ENCODE peak calls at places on chromosome 5, in ten cellular contexts. U, X, Q, S, F, T, N, P, G and K are unnamed samples.

GRCh38 chr5:172868924-172869565 is 35.0 kb downstream of the ERGIC1 start:
- DNase-seq in F (no peak), X (peak; percentile 93), Q (peak; percentile 99), P (no peak), T (peak; percentile 93), S (no peak), N (peak; percentile 75), U (peak; percentile 84), G (no peak), K (peak; percentile 86)

GRCh38 chr5:93454896-93455295 is 126.1 kb downstream of the NR2F1-AS1 start:
- DNase-seq in G (no peak), T (no peak), X (no peak), P (no peak), Q (peak; percentile 90), N (no peak), S (no peak), U (no peak), F (no peak), K (no peak)

GRCh38 chr5:141488591-141489478 is at the start of gene PCDHGC5:
- DNase-seq in G (no peak), X (peak; percentile 84), S (no peak), Q (peak; percentile 26), N (peak; percentile 75), F (no peak), T (peak; percentile 51), U (peak; percentile 27), P (no peak), K (peak; percentile 79)

GRCh38 chr5:135993248-135993893 is 35.4 kb upstream of the TGFBI start:
- DNase-seq in T (no peak), Q (no peak), U (no peak), S (no peak), N (no peak), P (no peak), G (no peak), X (no peak), F (no peak), K (no peak)

GRCh38 chr5:73299017-73299630 is 126.1 kb downstream of the TMEM174 start:
- DNase-seq in X (peak; percentile 65), P (no peak), U (no peak), N (peak; percentile 77), T (no peak), F (no peak), G (no peak), Q (no peak), S (no peak), K (no peak)

GRCh38 chr5:55991768-55992486 is 2.8 kb downstream of the IL6ST start:
- DNase-seq in N (no peak), S (no peak), T (no peak), G (no peak), X (peak; percentile 24), F (no peak), Q (no peak), P (no peak), U (no peak), K (no peak)

GRCh38 chr5:175840050-175840841 is 31.1 kb upstream of the CPLX2 start:
- DNase-seq in U (no peak), S (peak; percentile 52), Q (peak; percentile 13), N (no peak), P (no peak), T (peak; percentile 9), G (no peak), X (no peak), F (no peak), K (peak; percentile 29)

GRCh38 chr5:93621340-93621872 is 38.4 kb downstream of the NR2F1 start:
- DNase-seq in X (peak; percentile 81), T (peak; percentile 53), S (peak; percentile 99), G (no peak), P (peak; percentile 89), Q (peak; percentile 55), N (peak; percentile 57), F (peak; percentile 71), U (no peak), K (peak; percentile 80)

GRCh38 chr5:151155149-151155776 is 2.3 kb downstream of the ANXA6 start:
- DNase-seq in X (peak; percentile 70), U (no peak), G (no peak), F (no peak), T (no peak), N (no peak), Q (no peak), P (no peak), S (no peak), K (no peak)

GRCh38 chr5:154477382-154478223 is 424 bp downstream of the HAND1 start:
- DNase-seq in G (no peak), T (no peak), F (no peak), P (peak; percentile 49), X (peak; percentile 44), S (no peak), N (peak; percentile 26), U (no peak), Q (no peak), K (no peak)

GRCh38 chr5:115317750-115318149 is 21.3 kb upstream of the CCDC112 start:
- DNase-seq in P (no peak), F (no peak), U (no peak), T (no peak), X (no peak), N (no peak), G (no peak), Q (no peak), S (no peak), K (no peak)

GRCh38 chr5:121199238-121199999 is 652.3 kb upstream of the FTMT start:
- DNase-seq in X (peak; percentile 57), P (no peak), G (no peak), T (peak; percentile 76), F (no peak), S (no peak), U (no peak), Q (no peak), N (peak; percentile 7), K (peak; percentile 7)

GRCh38 chr5:72428664-72429063 is 78.5 kb downstream of the ZNF366 start:
- DNase-seq in P (no peak), F (no peak), G (no peak), S (no peak), N (no peak), Q (no peak), T (no peak), U (no peak), X (no peak), K (no peak)

GRCh38 chr5:111360173-111360572 is 136.0 kb downstream of the CAMK4 start:
- DNase-seq in X (no peak), U (no peak), G (no peak), S (peak; percentile 27), P (no peak), Q (no peak), T (no peak), N (no peak), F (no peak), K (no peak)

GRCh38 chr5:158911693-158912363 is 187.9 kb downstream of the EBF1 start:
- DNase-seq in F (no peak), Q (no peak), P (no peak), T (no peak), N (no peak), S (no peak), X (no peak), G (no peak), U (no peak), K (no peak)

GRCh38 chr5:149221326-149221725 is 50.3 kb upstream of the AFAP1L1 start:
- DNase-seq in G (no peak), X (peak; percentile 53), N (no peak), Q (no peak), U (no peak), S (no peak), F (no peak), P (no peak), T (no peak), K (no peak)

GRCh38 chr5:53508125-53508524 is 27.7 kb downstream of the FST start:
- DNase-seq in U (no peak), X (peak; percentile 18), Q (no peak), S (no peak), T (no peak), F (no peak), N (no peak), G (no peak), P (no peak), K (no peak)

GRCh38 chr5:65760504-65761275 is 38.7 kb downstream of the NLN start:
- DNase-seq in S (peak; percentile 79), U (no peak), Q (peak; percentile 56), T (peak; percentile 37), G (no peak), F (no peak), P (no peak), X (peak; percentile 30), N (peak; percentile 19), K (peak; percentile 16)

GRCh38 chr5:87539839-87540238 is 127.1 kb upstream of the CCNH start:
- DNase-seq in U (no peak), Q (no peak), S (peak; percentile 87), G (no peak), F (no peak), X (no peak), P (no peak), N (no peak), T (no peak), K (no peak)

GRCh38 chr5:39896706-39897105 is 471.9 kb upstream of the DAB2 start:
- DNase-seq in X (no peak), S (no peak), N (no peak), G (no peak), P (no peak), U (no peak), F (no peak), Q (no peak), T (no peak), K (no peak)

GRCh38 chr5:164475339-164475977 is 970.0 kb downstream of the MAT2B start:
- DNase-seq in S (peak; percentile 79), U (peak; percentile 21), G (no peak), Q (peak; percentile 34), N (peak; percentile 26), P (peak; percentile 39), X (no peak), T (no peak), F (no peak), K (peak; percentile 2)

GRCh38 chr5:114335391-114335790 is 26.5 kb upstream of the KCNN2 start:
- DNase-seq in P (no peak), Q (no peak), N (no peak), G (no peak), U (no peak), T (no peak), S (no peak), F (no peak), X (peak; percentile 4), K (peak; percentile 4)

GRCh38 chr5:36605241-36605640 is 1.2 kb upstream of the SLC1A3 start:
- DNase-seq in S (no peak), Q (no peak), G (no peak), X (no peak), N (no peak), P (no peak), F (no peak), T (no peak), U (no peak), K (no peak)

GRCh38 chr5:133907075-133907474 is 61.4 kb downstream of the C5orf15 start:
- DNase-seq in Q (no peak), G (no peak), S (peak; percentile 99), T (no peak), U (no peak), F (peak; percentile 89), P (no peak), N (no peak), X (no peak), K (no peak)

GRCh38 chr5:41629897-41630296 is 119.5 kb upstream of the PLCXD3 start:
- DNase-seq in Q (no peak), P (no peak), T (no peak), N (no peak), X (no peak), G (no peak), U (no peak), S (peak; percentile 15), F (no peak), K (no peak)